ENCODE peak calls at places on chromosomes 2 and 18, in seven cellular contexts. One of them, this sample, is unnamed.

GRCh38 chr18:73235491-73235890 is 367.7 kb upstream of the NETO1 start:
- DNase-seq in activated T-cell treated with anti-CD3 and anti-CD28 coated beads, Interleukin-2, amount 50 U/mL, for 4 hours: no peak
- DNase-seq in activated naive CD4-positive, alpha-beta T cell treated with anti-CD3 and anti-CD28 coated beads, Interleukin-2, amount 50 U/mL, for 16 hours: no peak
- DNase-seq in mammary epithelial cell: peak
- DNase-seq in effector memory CD4-positive, alpha-beta T cell: no peak
- DNase-seq in AG04450: peak
- DNase-seq in foreskin fibroblast: peak
- DNase-seq in this sample: peak

GRCh38 chr18:31061945-31062344 is 19.4 kb upstream of the DSC3 start:
- DNase-seq in activated T-cell treated with anti-CD3 and anti-CD28 coated beads, Interleukin-2, amount 50 U/mL, for 4 hours: no peak
- DNase-seq in activated naive CD4-positive, alpha-beta T cell treated with anti-CD3 and anti-CD28 coated beads, Interleukin-2, amount 50 U/mL, for 16 hours: no peak
- DNase-seq in mammary epithelial cell: no peak
- DNase-seq in effector memory CD4-positive, alpha-beta T cell: no peak
- DNase-seq in AG04450: no peak
- DNase-seq in foreskin fibroblast: no peak
- DNase-seq in this sample: no peak

GRCh38 chr2:48984922-48985321 is 169.4 kb downstream of the FSHR start:
- DNase-seq in activated T-cell treated with anti-CD3 and anti-CD28 coated beads, Interleukin-2, amount 50 U/mL, for 4 hours: no peak
- DNase-seq in activated naive CD4-positive, alpha-beta T cell treated with anti-CD3 and anti-CD28 coated beads, Interleukin-2, amount 50 U/mL, for 16 hours: no peak
- DNase-seq in mammary epithelial cell: no peak
- DNase-seq in effector memory CD4-positive, alpha-beta T cell: no peak
- DNase-seq in AG04450: no peak
- DNase-seq in foreskin fibroblast: no peak
- DNase-seq in this sample: no peak

GRCh38 chr18:3524706-3525105 is 74.7 kb downstream of the TGIF1 start:
- DNase-seq in activated T-cell treated with anti-CD3 and anti-CD28 coated beads, Interleukin-2, amount 50 U/mL, for 4 hours: no peak
- DNase-seq in activated naive CD4-positive, alpha-beta T cell treated with anti-CD3 and anti-CD28 coated beads, Interleukin-2, amount 50 U/mL, for 16 hours: no peak
- DNase-seq in mammary epithelial cell: no peak
- DNase-seq in effector memory CD4-positive, alpha-beta T cell: no peak
- DNase-seq in AG04450: no peak
- DNase-seq in foreskin fibroblast: no peak
- DNase-seq in this sample: no peak

GRCh38 chr2:221943078-221943810 is 355.6 kb downstream of the PAX3 start:
- DNase-seq in activated T-cell treated with anti-CD3 and anti-CD28 coated beads, Interleukin-2, amount 50 U/mL, for 4 hours: no peak
- DNase-seq in activated naive CD4-positive, alpha-beta T cell treated with anti-CD3 and anti-CD28 coated beads, Interleukin-2, amount 50 U/mL, for 16 hours: no peak
- DNase-seq in mammary epithelial cell: no peak
- DNase-seq in effector memory CD4-positive, alpha-beta T cell: no peak
- DNase-seq in AG04450: no peak
- DNase-seq in foreskin fibroblast: peak
- DNase-seq in this sample: no peak

GRCh38 chr2:200252661-200253067 is 53.8 kb upstream of the SPATS2L start:
- DNase-seq in activated T-cell treated with anti-CD3 and anti-CD28 coated beads, Interleukin-2, amount 50 U/mL, for 4 hours: no peak
- DNase-seq in activated naive CD4-positive, alpha-beta T cell treated with anti-CD3 and anti-CD28 coated beads, Interleukin-2, amount 50 U/mL, for 16 hours: no peak
- DNase-seq in mammary epithelial cell: peak
- DNase-seq in effector memory CD4-positive, alpha-beta T cell: no peak
- DNase-seq in AG04450: peak
- DNase-seq in foreskin fibroblast: peak
- DNase-seq in this sample: peak

GRCh38 chr2:235669269-235669831 is 175.5 kb downstream of the AGAP1 start:
- DNase-seq in activated T-cell treated with anti-CD3 and anti-CD28 coated beads, Interleukin-2, amount 50 U/mL, for 4 hours: no peak
- DNase-seq in activated naive CD4-positive, alpha-beta T cell treated with anti-CD3 and anti-CD28 coated beads, Interleukin-2, amount 50 U/mL, for 16 hours: no peak
- DNase-seq in mammary epithelial cell: peak
- DNase-seq in effector memory CD4-positive, alpha-beta T cell: peak
- DNase-seq in AG04450: no peak
- DNase-seq in foreskin fibroblast: peak
- DNase-seq in this sample: no peak

GRCh38 chr2:40161986-40162385 is 289.9 kb downstream of the SLC8A1 start:
- DNase-seq in activated T-cell treated with anti-CD3 and anti-CD28 coated beads, Interleukin-2, amount 50 U/mL, for 4 hours: no peak
- DNase-seq in activated naive CD4-positive, alpha-beta T cell treated with anti-CD3 and anti-CD28 coated beads, Interleukin-2, amount 50 U/mL, for 16 hours: no peak
- DNase-seq in mammary epithelial cell: no peak
- DNase-seq in effector memory CD4-positive, alpha-beta T cell: no peak
- DNase-seq in AG04450: no peak
- DNase-seq in foreskin fibroblast: no peak
- DNase-seq in this sample: no peak

GRCh38 chr2:205566556-205567061 is 115.7 kb upstream of the NRP2 start:
- DNase-seq in activated T-cell treated with anti-CD3 and anti-CD28 coated beads, Interleukin-2, amount 50 U/mL, for 4 hours: no peak
- DNase-seq in activated naive CD4-positive, alpha-beta T cell treated with anti-CD3 and anti-CD28 coated beads, Interleukin-2, amount 50 U/mL, for 16 hours: no peak
- DNase-seq in mammary epithelial cell: no peak
- DNase-seq in effector memory CD4-positive, alpha-beta T cell: no peak
- DNase-seq in AG04450: no peak
- DNase-seq in foreskin fibroblast: peak
- DNase-seq in this sample: no peak

GRCh38 chr2:150586858-150587257 is 99.4 kb upstream of the RND3 start:
- DNase-seq in activated T-cell treated with anti-CD3 and anti-CD28 coated beads, Interleukin-2, amount 50 U/mL, for 4 hours: no peak
- DNase-seq in activated naive CD4-positive, alpha-beta T cell treated with anti-CD3 and anti-CD28 coated beads, Interleukin-2, amount 50 U/mL, for 16 hours: no peak
- DNase-seq in mammary epithelial cell: peak
- DNase-seq in effector memory CD4-positive, alpha-beta T cell: no peak
- DNase-seq in AG04450: no peak
- DNase-seq in foreskin fibroblast: peak
- DNase-seq in this sample: no peak

GRCh38 chr2:240632291-240632670 is 7.0 kb downstream of the GPR35 start:
- DNase-seq in activated T-cell treated with anti-CD3 and anti-CD28 coated beads, Interleukin-2, amount 50 U/mL, for 4 hours: no peak
- DNase-seq in activated naive CD4-positive, alpha-beta T cell treated with anti-CD3 and anti-CD28 coated beads, Interleukin-2, amount 50 U/mL, for 16 hours: no peak
- DNase-seq in mammary epithelial cell: no peak
- DNase-seq in effector memory CD4-positive, alpha-beta T cell: no peak
- DNase-seq in AG04450: no peak
- DNase-seq in foreskin fibroblast: no peak
- DNase-seq in this sample: no peak

GRCh38 chr2:171960570-171960969 is 38.3 kb downstream of the HAT1 start:
- DNase-seq in activated T-cell treated with anti-CD3 and anti-CD28 coated beads, Interleukin-2, amount 50 U/mL, for 4 hours: no peak
- DNase-seq in activated naive CD4-positive, alpha-beta T cell treated with anti-CD3 and anti-CD28 coated beads, Interleukin-2, amount 50 U/mL, for 16 hours: no peak
- DNase-seq in mammary epithelial cell: no peak
- DNase-seq in effector memory CD4-positive, alpha-beta T cell: no peak
- DNase-seq in AG04450: no peak
- DNase-seq in foreskin fibroblast: no peak
- DNase-seq in this sample: no peak

GRCh38 chr2:29580223-29580622 is 341.2 kb downstream of the ALK start:
- DNase-seq in activated T-cell treated with anti-CD3 and anti-CD28 coated beads, Interleukin-2, amount 50 U/mL, for 4 hours: no peak
- DNase-seq in activated naive CD4-positive, alpha-beta T cell treated with anti-CD3 and anti-CD28 coated beads, Interleukin-2, amount 50 U/mL, for 16 hours: no peak
- DNase-seq in mammary epithelial cell: no peak
- DNase-seq in effector memory CD4-positive, alpha-beta T cell: no peak
- DNase-seq in AG04450: no peak
- DNase-seq in foreskin fibroblast: peak
- DNase-seq in this sample: peak

GRCh38 chr2:138447889-138448570 is 53.5 kb upstream of the SPOPL start:
- DNase-seq in activated T-cell treated with anti-CD3 and anti-CD28 coated beads, Interleukin-2, amount 50 U/mL, for 4 hours: no peak
- DNase-seq in activated naive CD4-positive, alpha-beta T cell treated with anti-CD3 and anti-CD28 coated beads, Interleukin-2, amount 50 U/mL, for 16 hours: no peak
- DNase-seq in mammary epithelial cell: no peak
- DNase-seq in effector memory CD4-positive, alpha-beta T cell: no peak
- DNase-seq in AG04450: no peak
- DNase-seq in foreskin fibroblast: no peak
- DNase-seq in this sample: no peak

GRCh38 chr18:24368749-24369148 is 28.9 kb downstream of the OSBPL1A start:
- DNase-seq in activated T-cell treated with anti-CD3 and anti-CD28 coated beads, Interleukin-2, amount 50 U/mL, for 4 hours: peak
- DNase-seq in activated naive CD4-positive, alpha-beta T cell treated with anti-CD3 and anti-CD28 coated beads, Interleukin-2, amount 50 U/mL, for 16 hours: peak
- DNase-seq in mammary epithelial cell: peak
- DNase-seq in effector memory CD4-positive, alpha-beta T cell: no peak
- DNase-seq in AG04450: no peak
- DNase-seq in foreskin fibroblast: no peak
- DNase-seq in this sample: no peak